ENCODE peak calls at places on chromosome 9, in six cellular contexts. G is left ventricle myocardium inferior, E is PC-9, U is sigmoid colon, Y is A549, N is AG04450. K is an unnamed sample.

GRCh38 chr9:69030851-69031645 is 4.5 kb upstream of the FXN start:
- DNase-seq in G (no peak), E (no peak), U (no peak), Y (no peak), N (no peak), K (no peak)

GRCh38 chr9:121656941-121657340 is 5.5 kb downstream of the DAB2IP start:
- DNase-seq in G (no peak), E (no peak), U (no peak), Y (no peak), N (no peak), K (no peak)

GRCh38 chr9:124815601-124816000 is 37.7 kb upstream of the WDR38 start:
- DNase-seq in G (no peak), E (no peak), U (no peak), Y (no peak), N (no peak), K (no peak)

GRCh38 chr9:127589955-127590370 is 22.1 kb upstream of the STXBP1 start:
- DNase-seq in G (no peak), E (peak), U (peak), Y (peak), N (peak), K (no peak)

GRCh38 chr9:134344068-134344820 is 18.0 kb downstream of the RXRA start:
- DNase-seq in G (peak), E (no peak), U (peak), Y (no peak), N (no peak), K (no peak)

GRCh38 chr9:19481971-19482404 is 73.2 kb downstream of the ACER2 start:
- DNase-seq in G (no peak), E (no peak), U (no peak), Y (no peak), N (no peak), K (no peak)

GRCh38 chr9:96464426-96464825 is 14.5 kb downstream of the HABP4 start:
- DNase-seq in G (no peak), E (no peak), U (no peak), Y (no peak), N (no peak), K (no peak)

GRCh38 chr9:111136180-111136579 is 97.9 kb upstream of the LPAR1 start:
- DNase-seq in G (no peak), E (no peak), U (no peak), Y (no peak), N (no peak), K (no peak)

GRCh38 chr9:77449177-77450092 is 198.7 kb downstream of the GNA14 start:
- DNase-seq in G (no peak), E (peak), U (no peak), Y (no peak), N (no peak), K (no peak)

GRCh38 chr9:18947772-18948391 is 85.1 kb downstream of the SAXO1 start:
- DNase-seq in G (no peak), E (no peak), U (no peak), Y (no peak), N (no peak), K (no peak)

GRCh38 chr9:84139296-84140100 is 158.9 kb downstream of the RMI1 start:
- DNase-seq in G (no peak), E (no peak), U (no peak), Y (no peak), N (no peak), K (no peak)

GRCh38 chr9:125258832-125259534 is 2.6 kb upstream of the GAPVD1 start:
- DNase-seq in G (no peak), E (no peak), U (no peak), Y (no peak), N (no peak), K (no peak)

GRCh38 chr9:97985058-97985861 is 2.1 kb downstream of the ANP32B start:
- DNase-seq in G (no peak), E (peak), U (peak), Y (peak), N (no peak), K (no peak)

GRCh38 chr9:95570646-95571045 is 53.9 kb upstream of the PTCH1 start:
- DNase-seq in G (no peak), E (no peak), U (no peak), Y (no peak), N (no peak), K (no peak)

GRCh38 chr9:99660191-99660636 is 161.5 kb upstream of the NR4A3 start:
- DNase-seq in G (no peak), E (no peak), U (no peak), Y (no peak), N (no peak), K (no peak)

GRCh38 chr9:70566743-70567142 is 152.3 kb upstream of the KLF9 start:
- DNase-seq in G (no peak), E (no peak), U (no peak), Y (no peak), N (no peak), K (no peak)

GRCh38 chr9:37325778-37326177 is 96.7 kb upstream of the GRHPR start:
- DNase-seq in G (no peak), E (no peak), U (no peak), Y (no peak), N (no peak), K (no peak)

GRCh38 chr9:125977223-125977622 is 230.1 kb downstream of the PBX3 start:
- DNase-seq in G (no peak), E (peak), U (no peak), Y (no peak), N (no peak), K (no peak)

GRCh38 chr9:135499326-135500070 is 984 bp upstream of the MRPS2 start:
- DNase-seq in G (peak), E (peak), U (peak), Y (peak), N (peak), K (no peak)
- H3K27ac ChIP-seq in G (peak), E (peak), U (peak), Y (peak), N (peak), K (peak)

DNA sequence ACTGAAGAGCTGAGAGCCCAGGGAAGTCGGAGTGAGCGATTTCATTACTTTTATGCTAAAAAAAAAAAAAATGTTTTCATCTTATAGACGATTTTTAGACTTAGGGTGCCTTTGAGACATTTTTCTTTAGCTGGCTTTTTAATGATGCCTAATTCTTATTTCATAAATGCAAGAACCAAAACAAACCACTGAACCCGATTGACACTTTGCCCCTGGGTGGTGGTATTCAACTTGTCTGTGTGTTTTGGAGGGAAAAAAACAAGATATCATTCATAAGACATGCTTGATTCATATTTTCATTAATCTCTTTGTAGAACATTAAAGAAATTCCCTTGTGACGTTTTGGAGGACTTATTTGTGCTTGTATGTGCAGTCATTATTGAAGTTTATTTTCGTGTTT is 2.4 kb downstream of the TLE4 start:
- DNase-seq in G (no peak), E (no peak), U (no peak), Y (no peak), N (no peak), K (no peak)
- H3K27ac ChIP-seq in G (peak), E (no peak), U (no peak), Y (peak), N (no peak), K (no peak)

DNA sequence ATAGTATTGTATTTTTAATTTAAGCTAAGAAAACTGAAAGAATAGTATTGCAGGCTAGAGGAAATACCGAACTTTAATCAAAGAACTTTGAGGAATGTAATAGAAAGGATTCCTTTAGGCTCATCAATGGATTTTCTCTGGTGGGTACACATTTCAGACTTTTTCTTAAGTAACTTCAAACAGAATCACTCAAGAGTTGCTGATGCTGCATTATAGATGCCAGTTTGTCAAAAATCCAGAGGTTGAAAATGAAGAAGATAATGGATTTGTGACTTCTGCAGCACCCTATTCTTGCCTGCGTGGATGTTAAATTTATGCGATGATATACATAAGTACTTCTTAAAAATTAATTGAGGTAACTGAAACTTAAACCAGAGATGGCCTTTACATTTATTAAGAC is 347 bp downstream of the OGN start:
- DNase-seq in G (no peak), E (no peak), U (no peak), Y (no peak), N (no peak), K (no peak)
- H3K27ac ChIP-seq in G (peak), E (no peak), U (peak), Y (no peak), N (no peak), K (no peak)

GRCh38 chr9:89466451-89467277 is 31.2 kb downstream of the SEMA4D start:
- DNase-seq in G (no peak), E (no peak), U (peak), Y (no peak), N (no peak), K (no peak)

GRCh38 chr9:89463986-89464901 is 33.7 kb downstream of the SEMA4D start:
- DNase-seq in G (no peak), E (no peak), U (peak), Y (no peak), N (no peak), K (no peak)

GRCh38 chr9:89464991-89465390 is 32.9 kb downstream of the SEMA4D start:
- DNase-seq in G (no peak), E (no peak), U (peak), Y (no peak), N (no peak), K (no peak)

GRCh38 chr9:89467278-89467625 is 30.7 kb downstream of the SEMA4D start:
- DNase-seq in G (no peak), E (no peak), U (no peak), Y (no peak), N (no peak), K (no peak)

GRCh38 chr9:89465726-89466308 is 32.1 kb downstream of the SEMA4D start:
- DNase-seq in G (no peak), E (no peak), U (peak), Y (no peak), N (no peak), K (no peak)
- H3K27ac ChIP-seq in G (no peak), E (no peak), U (no peak), Y (no peak), N (no peak), K (no peak)

DNA sequence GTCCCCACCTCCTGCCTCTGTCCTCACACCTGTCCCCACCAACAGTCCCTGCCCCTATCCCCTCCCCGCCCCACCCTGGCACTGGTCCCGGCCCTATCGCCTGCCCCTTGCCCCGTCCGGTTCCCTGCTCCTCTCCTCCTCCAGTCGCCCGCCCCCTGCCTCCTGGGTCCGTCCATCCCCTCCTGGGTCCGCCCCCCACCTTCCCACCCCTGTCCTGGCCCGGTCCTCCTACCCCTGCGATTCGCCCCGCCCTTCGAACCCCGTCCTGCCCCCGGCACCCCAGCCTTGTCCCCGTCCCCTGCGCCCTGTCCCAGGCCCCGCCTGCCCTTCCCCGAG is 372 bp downstream of the EDF1 start:
- DNase-seq in G (no peak), E (no peak), U (peak), Y (no peak), N (no peak), K (no peak)
- H3K27ac ChIP-seq in G (peak), E (peak), U (peak), Y (peak), N (no peak), K (peak)

DNA sequence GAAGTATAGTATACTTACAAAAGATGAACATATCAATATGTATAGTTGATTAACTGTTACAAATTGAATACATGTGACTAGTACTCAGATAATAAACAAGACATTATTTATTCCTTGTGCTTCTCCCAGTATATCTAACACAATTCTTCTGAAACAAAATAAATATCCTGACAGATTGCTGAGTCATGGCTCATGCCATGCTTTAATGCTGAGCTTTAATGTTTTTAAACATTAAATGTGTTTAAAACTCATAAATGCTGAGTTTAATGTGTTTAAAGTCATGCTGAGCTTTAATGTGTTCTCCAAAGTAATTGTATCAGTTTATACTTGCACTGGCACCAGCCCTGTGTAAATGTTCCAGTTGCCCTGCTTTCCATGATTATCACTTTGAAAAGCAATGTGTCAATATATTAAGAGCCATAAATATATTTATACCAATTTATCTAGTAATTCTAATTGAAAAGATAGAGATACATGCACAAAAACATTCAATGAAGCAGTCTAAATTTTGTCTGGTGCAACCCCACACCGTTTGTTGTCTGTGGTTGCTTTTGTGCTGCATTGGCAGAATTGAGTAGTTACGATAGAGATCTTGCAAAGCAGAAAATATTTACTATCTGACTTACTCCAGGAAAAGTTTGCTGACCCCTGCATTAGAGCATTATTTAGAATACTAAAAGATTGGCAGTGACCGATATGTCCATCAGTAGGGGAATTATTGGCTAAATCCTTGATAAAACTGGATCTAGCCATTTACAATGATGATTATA is 15.7 kb downstream of the KIAA1958 start:
- DNase-seq in G (no peak), E (no peak), U (no peak), Y (no peak), N (no peak), K (no peak)
- H3K27ac ChIP-seq in G (no peak), E (peak), U (no peak), Y (peak), N (no peak), K (no peak)

GRCh38 chr9:129359871-129360536 is 181.9 kb upstream of the IER5L start:
- DNase-seq in G (no peak), E (no peak), U (no peak), Y (no peak), N (no peak), K (no peak)

GRCh38 chr9:129363216-129363873 is 185.3 kb upstream of the IER5L start:
- DNase-seq in G (no peak), E (no peak), U (no peak), Y (no peak), N (no peak), K (no peak)

GRCh38 chr9:129359162-129359811 is 181.2 kb upstream of the IER5L start:
- DNase-seq in G (no peak), E (no peak), U (no peak), Y (no peak), N (no peak), K (no peak)

GRCh38 chr9:129362287-129363098 is 184.4 kb upstream of the IER5L start:
- DNase-seq in G (no peak), E (peak), U (no peak), Y (no peak), N (no peak), K (no peak)

GRCh38 chr9:129361196-129361595 is 183.1 kb upstream of the IER5L start:
- DNase-seq in G (no peak), E (no peak), U (no peak), Y (no peak), N (no peak), K (no peak)
- H3K27ac ChIP-seq in G (no peak), E (no peak), U (no peak), Y (peak), N (no peak), K (no peak)

GRCh38 chr9:665296-665695 is 176.2 kb upstream of the DMRT1 start:
- DNase-seq in G (no peak), E (no peak), U (no peak), Y (no peak), N (no peak), K (no peak)

GRCh38 chr9:655875-656274 is 185.6 kb upstream of the DMRT1 start:
- DNase-seq in G (peak), E (no peak), U (peak), Y (no peak), N (no peak), K (no peak)

GRCh38 chr9:656918-657583 is 184.4 kb upstream of the DMRT1 start:
- DNase-seq in G (no peak), E (no peak), U (no peak), Y (no peak), N (no peak), K (no peak)

GRCh38 chr9:659286-659685 is 182.2 kb upstream of the DMRT1 start:
- DNase-seq in G (no peak), E (no peak), U (no peak), Y (no peak), N (no peak), K (no peak)

GRCh38 chr9:660227-660626 is 181.3 kb upstream of the DMRT1 start:
- DNase-seq in G (no peak), E (no peak), U (no peak), Y (no peak), N (no peak), K (no peak)
- H3K27ac ChIP-seq in G (peak), E (no peak), U (no peak), Y (no peak), N (no peak), K (no peak)